ENCODE peak calls at places on chromosome X, in five cellular contexts. One of them, this sample, is unnamed.

GRCh38 chrX:24676403-24677024 is 17.2 kb upstream of the POLA1 start:
- DNase-seq in CD4-positive, CD25-positive, alpha-beta regulatory T cell: no peak
- DNase-seq in activated naive CD8-positive, alpha-beta T cell treated with anti-CD3 and anti-CD28 coated beads, Interleukin-2, amount 50 U/mL, for 24 hours: no peak
- DNase-seq in activated CD4-positive, alpha-beta T cell treated with anti-CD3 and anti-CD28 coated beads, Interleukin-2, amount 50 U/mL, for 1 hour: peak
- DNase-seq in stimulated activated CD4-positive, alpha-beta T cell treated with anti-CD3 and anti-CD28 coated beads, Interleukin-12 subunit alpha, Interleukin-12 subunit beta, amount 100 ng/mL, for 4 hours: no peak
- DNase-seq in this sample: no peak

GRCh38 chrX:41789374-41789773 is 65.4 kb downstream of the GPR82 start:
- DNase-seq in CD4-positive, CD25-positive, alpha-beta regulatory T cell: no peak
- DNase-seq in activated naive CD8-positive, alpha-beta T cell treated with anti-CD3 and anti-CD28 coated beads, Interleukin-2, amount 50 U/mL, for 24 hours: no peak
- DNase-seq in activated CD4-positive, alpha-beta T cell treated with anti-CD3 and anti-CD28 coated beads, Interleukin-2, amount 50 U/mL, for 1 hour: no peak
- DNase-seq in stimulated activated CD4-positive, alpha-beta T cell treated with anti-CD3 and anti-CD28 coated beads, Interleukin-12 subunit alpha, Interleukin-12 subunit beta, amount 100 ng/mL, for 4 hours: no peak
- DNase-seq in this sample: no peak

GRCh38 chrX:40172169-40172979 is 74.6 kb upstream of the BCOR start:
- DNase-seq in CD4-positive, CD25-positive, alpha-beta regulatory T cell: no peak
- DNase-seq in activated naive CD8-positive, alpha-beta T cell treated with anti-CD3 and anti-CD28 coated beads, Interleukin-2, amount 50 U/mL, for 24 hours: peak
- DNase-seq in activated CD4-positive, alpha-beta T cell treated with anti-CD3 and anti-CD28 coated beads, Interleukin-2, amount 50 U/mL, for 1 hour: no peak
- DNase-seq in stimulated activated CD4-positive, alpha-beta T cell treated with anti-CD3 and anti-CD28 coated beads, Interleukin-12 subunit alpha, Interleukin-12 subunit beta, amount 100 ng/mL, for 4 hours: no peak
- DNase-seq in this sample: no peak

GRCh38 chrX:155865193-155865592 is 16.0 kb upstream of the VAMP7 start:
- DNase-seq in CD4-positive, CD25-positive, alpha-beta regulatory T cell: no peak
- DNase-seq in activated naive CD8-positive, alpha-beta T cell treated with anti-CD3 and anti-CD28 coated beads, Interleukin-2, amount 50 U/mL, for 24 hours: no peak
- DNase-seq in activated CD4-positive, alpha-beta T cell treated with anti-CD3 and anti-CD28 coated beads, Interleukin-2, amount 50 U/mL, for 1 hour: no peak
- DNase-seq in stimulated activated CD4-positive, alpha-beta T cell treated with anti-CD3 and anti-CD28 coated beads, Interleukin-12 subunit alpha, Interleukin-12 subunit beta, amount 100 ng/mL, for 4 hours: no peak
- DNase-seq in this sample: no peak

GRCh38 chrX:100731441-100732281 is at the start of gene SYTL4:
- DNase-seq in CD4-positive, CD25-positive, alpha-beta regulatory T cell: no peak
- DNase-seq in activated naive CD8-positive, alpha-beta T cell treated with anti-CD3 and anti-CD28 coated beads, Interleukin-2, amount 50 U/mL, for 24 hours: no peak
- DNase-seq in activated CD4-positive, alpha-beta T cell treated with anti-CD3 and anti-CD28 coated beads, Interleukin-2, amount 50 U/mL, for 1 hour: no peak
- DNase-seq in stimulated activated CD4-positive, alpha-beta T cell treated with anti-CD3 and anti-CD28 coated beads, Interleukin-12 subunit alpha, Interleukin-12 subunit beta, amount 100 ng/mL, for 4 hours: no peak
- DNase-seq in this sample: no peak

GRCh38 chrX:78650906-78651437 is 8.2 kb downstream of the RTL3 start:
- DNase-seq in CD4-positive, CD25-positive, alpha-beta regulatory T cell: no peak
- DNase-seq in activated naive CD8-positive, alpha-beta T cell treated with anti-CD3 and anti-CD28 coated beads, Interleukin-2, amount 50 U/mL, for 24 hours: no peak
- DNase-seq in activated CD4-positive, alpha-beta T cell treated with anti-CD3 and anti-CD28 coated beads, Interleukin-2, amount 50 U/mL, for 1 hour: no peak
- DNase-seq in stimulated activated CD4-positive, alpha-beta T cell treated with anti-CD3 and anti-CD28 coated beads, Interleukin-12 subunit alpha, Interleukin-12 subunit beta, amount 100 ng/mL, for 4 hours: no peak
- DNase-seq in this sample: no peak

GRCh38 chrX:15418707-15419181 is 34.5 kb upstream of the VEGFD start:
- DNase-seq in CD4-positive, CD25-positive, alpha-beta regulatory T cell: no peak
- DNase-seq in activated naive CD8-positive, alpha-beta T cell treated with anti-CD3 and anti-CD28 coated beads, Interleukin-2, amount 50 U/mL, for 24 hours: no peak
- DNase-seq in activated CD4-positive, alpha-beta T cell treated with anti-CD3 and anti-CD28 coated beads, Interleukin-2, amount 50 U/mL, for 1 hour: no peak
- DNase-seq in stimulated activated CD4-positive, alpha-beta T cell treated with anti-CD3 and anti-CD28 coated beads, Interleukin-12 subunit alpha, Interleukin-12 subunit beta, amount 100 ng/mL, for 4 hours: no peak
- DNase-seq in this sample: no peak

GRCh38 chrX:45232139-45232538 is 31.5 kb upstream of the DIPK2B start:
- DNase-seq in CD4-positive, CD25-positive, alpha-beta regulatory T cell: no peak
- DNase-seq in activated naive CD8-positive, alpha-beta T cell treated with anti-CD3 and anti-CD28 coated beads, Interleukin-2, amount 50 U/mL, for 24 hours: no peak
- DNase-seq in activated CD4-positive, alpha-beta T cell treated with anti-CD3 and anti-CD28 coated beads, Interleukin-2, amount 50 U/mL, for 1 hour: peak
- DNase-seq in stimulated activated CD4-positive, alpha-beta T cell treated with anti-CD3 and anti-CD28 coated beads, Interleukin-12 subunit alpha, Interleukin-12 subunit beta, amount 100 ng/mL, for 4 hours: no peak
- DNase-seq in this sample: peak

GRCh38 chrX:14676431-14676830 is 147.1 kb downstream of the GLRA2 start:
- DNase-seq in CD4-positive, CD25-positive, alpha-beta regulatory T cell: no peak
- DNase-seq in activated naive CD8-positive, alpha-beta T cell treated with anti-CD3 and anti-CD28 coated beads, Interleukin-2, amount 50 U/mL, for 24 hours: no peak
- DNase-seq in activated CD4-positive, alpha-beta T cell treated with anti-CD3 and anti-CD28 coated beads, Interleukin-2, amount 50 U/mL, for 1 hour: no peak
- DNase-seq in stimulated activated CD4-positive, alpha-beta T cell treated with anti-CD3 and anti-CD28 coated beads, Interleukin-12 subunit alpha, Interleukin-12 subunit beta, amount 100 ng/mL, for 4 hours: no peak
- DNase-seq in this sample: no peak

GRCh38 chrX:93791304-93791703 is 117.3 kb downstream of the FAM133A start:
- DNase-seq in CD4-positive, CD25-positive, alpha-beta regulatory T cell: no peak
- DNase-seq in activated naive CD8-positive, alpha-beta T cell treated with anti-CD3 and anti-CD28 coated beads, Interleukin-2, amount 50 U/mL, for 24 hours: no peak
- DNase-seq in activated CD4-positive, alpha-beta T cell treated with anti-CD3 and anti-CD28 coated beads, Interleukin-2, amount 50 U/mL, for 1 hour: no peak
- DNase-seq in stimulated activated CD4-positive, alpha-beta T cell treated with anti-CD3 and anti-CD28 coated beads, Interleukin-12 subunit alpha, Interleukin-12 subunit beta, amount 100 ng/mL, for 4 hours: no peak
- DNase-seq in this sample: no peak

GRCh38 chrX:120653000-120653399 is 23.1 kb upstream of the C1GALT1C1 start:
- DNase-seq in CD4-positive, CD25-positive, alpha-beta regulatory T cell: no peak
- DNase-seq in activated naive CD8-positive, alpha-beta T cell treated with anti-CD3 and anti-CD28 coated beads, Interleukin-2, amount 50 U/mL, for 24 hours: no peak
- DNase-seq in activated CD4-positive, alpha-beta T cell treated with anti-CD3 and anti-CD28 coated beads, Interleukin-2, amount 50 U/mL, for 1 hour: no peak
- DNase-seq in stimulated activated CD4-positive, alpha-beta T cell treated with anti-CD3 and anti-CD28 coated beads, Interleukin-12 subunit alpha, Interleukin-12 subunit beta, amount 100 ng/mL, for 4 hours: no peak
- DNase-seq in this sample: no peak

GRCh38 chrX:5051831-5052491 is 1176.7 kb downstream of the NLGN4X start:
- DNase-seq in CD4-positive, CD25-positive, alpha-beta regulatory T cell: no peak
- DNase-seq in activated naive CD8-positive, alpha-beta T cell treated with anti-CD3 and anti-CD28 coated beads, Interleukin-2, amount 50 U/mL, for 24 hours: no peak
- DNase-seq in activated CD4-positive, alpha-beta T cell treated with anti-CD3 and anti-CD28 coated beads, Interleukin-2, amount 50 U/mL, for 1 hour: no peak
- DNase-seq in stimulated activated CD4-positive, alpha-beta T cell treated with anti-CD3 and anti-CD28 coated beads, Interleukin-12 subunit alpha, Interleukin-12 subunit beta, amount 100 ng/mL, for 4 hours: no peak
- DNase-seq in this sample: no peak

GRCh38 chrX:56733459-56734046 is 4.5 kb downstream of the NBDY start:
- DNase-seq in CD4-positive, CD25-positive, alpha-beta regulatory T cell: peak
- DNase-seq in activated naive CD8-positive, alpha-beta T cell treated with anti-CD3 and anti-CD28 coated beads, Interleukin-2, amount 50 U/mL, for 24 hours: peak
- DNase-seq in activated CD4-positive, alpha-beta T cell treated with anti-CD3 and anti-CD28 coated beads, Interleukin-2, amount 50 U/mL, for 1 hour: peak
- DNase-seq in stimulated activated CD4-positive, alpha-beta T cell treated with anti-CD3 and anti-CD28 coated beads, Interleukin-12 subunit alpha, Interleukin-12 subunit beta, amount 100 ng/mL, for 4 hours: peak
- DNase-seq in this sample: peak

GRCh38 chrX:23616361-23616760 is 50.9 kb upstream of the PRDX4 start:
- DNase-seq in CD4-positive, CD25-positive, alpha-beta regulatory T cell: no peak
- DNase-seq in activated naive CD8-positive, alpha-beta T cell treated with anti-CD3 and anti-CD28 coated beads, Interleukin-2, amount 50 U/mL, for 24 hours: no peak
- DNase-seq in activated CD4-positive, alpha-beta T cell treated with anti-CD3 and anti-CD28 coated beads, Interleukin-2, amount 50 U/mL, for 1 hour: no peak
- DNase-seq in stimulated activated CD4-positive, alpha-beta T cell treated with anti-CD3 and anti-CD28 coated beads, Interleukin-12 subunit alpha, Interleukin-12 subunit beta, amount 100 ng/mL, for 4 hours: no peak
- DNase-seq in this sample: no peak

GRCh38 chrX:48890296-48890925 is 7.2 kb downstream of the TIMM17B start:
- DNase-seq in CD4-positive, CD25-positive, alpha-beta regulatory T cell: no peak
- DNase-seq in activated naive CD8-positive, alpha-beta T cell treated with anti-CD3 and anti-CD28 coated beads, Interleukin-2, amount 50 U/mL, for 24 hours: peak
- DNase-seq in activated CD4-positive, alpha-beta T cell treated with anti-CD3 and anti-CD28 coated beads, Interleukin-2, amount 50 U/mL, for 1 hour: no peak
- DNase-seq in stimulated activated CD4-positive, alpha-beta T cell treated with anti-CD3 and anti-CD28 coated beads, Interleukin-12 subunit alpha, Interleukin-12 subunit beta, amount 100 ng/mL, for 4 hours: no peak
- DNase-seq in this sample: no peak

GRCh38 chrX:53280316-53280702 is 1.1 kb downstream of the IQSEC2 start:
- DNase-seq in CD4-positive, CD25-positive, alpha-beta regulatory T cell: no peak
- DNase-seq in activated naive CD8-positive, alpha-beta T cell treated with anti-CD3 and anti-CD28 coated beads, Interleukin-2, amount 50 U/mL, for 24 hours: no peak
- DNase-seq in activated CD4-positive, alpha-beta T cell treated with anti-CD3 and anti-CD28 coated beads, Interleukin-2, amount 50 U/mL, for 1 hour: no peak
- DNase-seq in stimulated activated CD4-positive, alpha-beta T cell treated with anti-CD3 and anti-CD28 coated beads, Interleukin-12 subunit alpha, Interleukin-12 subunit beta, amount 100 ng/mL, for 4 hours: no peak
- DNase-seq in this sample: no peak

GRCh38 chrX:65601530-65602281 is 65.7 kb upstream of the MSN start:
- DNase-seq in CD4-positive, CD25-positive, alpha-beta regulatory T cell: no peak
- DNase-seq in activated naive CD8-positive, alpha-beta T cell treated with anti-CD3 and anti-CD28 coated beads, Interleukin-2, amount 50 U/mL, for 24 hours: peak
- DNase-seq in activated CD4-positive, alpha-beta T cell treated with anti-CD3 and anti-CD28 coated beads, Interleukin-2, amount 50 U/mL, for 1 hour: peak
- DNase-seq in stimulated activated CD4-positive, alpha-beta T cell treated with anti-CD3 and anti-CD28 coated beads, Interleukin-12 subunit alpha, Interleukin-12 subunit beta, amount 100 ng/mL, for 4 hours: no peak
- DNase-seq in this sample: no peak

GRCh38 chrX:119602701-119603255 is 3.4 kb downstream of the NKRF start:
- DNase-seq in CD4-positive, CD25-positive, alpha-beta regulatory T cell: no peak
- DNase-seq in activated naive CD8-positive, alpha-beta T cell treated with anti-CD3 and anti-CD28 coated beads, Interleukin-2, amount 50 U/mL, for 24 hours: no peak
- DNase-seq in activated CD4-positive, alpha-beta T cell treated with anti-CD3 and anti-CD28 coated beads, Interleukin-2, amount 50 U/mL, for 1 hour: no peak
- DNase-seq in stimulated activated CD4-positive, alpha-beta T cell treated with anti-CD3 and anti-CD28 coated beads, Interleukin-12 subunit alpha, Interleukin-12 subunit beta, amount 100 ng/mL, for 4 hours: no peak
- DNase-seq in this sample: no peak

GRCh38 chrX:41921492-41922124 is 1.7 kb downstream of the CASK start:
- DNase-seq in CD4-positive, CD25-positive, alpha-beta regulatory T cell: no peak
- DNase-seq in activated naive CD8-positive, alpha-beta T cell treated with anti-CD3 and anti-CD28 coated beads, Interleukin-2, amount 50 U/mL, for 24 hours: no peak
- DNase-seq in activated CD4-positive, alpha-beta T cell treated with anti-CD3 and anti-CD28 coated beads, Interleukin-2, amount 50 U/mL, for 1 hour: no peak
- DNase-seq in stimulated activated CD4-positive, alpha-beta T cell treated with anti-CD3 and anti-CD28 coated beads, Interleukin-12 subunit alpha, Interleukin-12 subunit beta, amount 100 ng/mL, for 4 hours: no peak
- DNase-seq in this sample: no peak

GRCh38 chrX:8981742-8982141 is 52.2 kb downstream of the FAM9B start:
- DNase-seq in CD4-positive, CD25-positive, alpha-beta regulatory T cell: no peak
- DNase-seq in activated naive CD8-positive, alpha-beta T cell treated with anti-CD3 and anti-CD28 coated beads, Interleukin-2, amount 50 U/mL, for 24 hours: no peak
- DNase-seq in activated CD4-positive, alpha-beta T cell treated with anti-CD3 and anti-CD28 coated beads, Interleukin-2, amount 50 U/mL, for 1 hour: no peak
- DNase-seq in stimulated activated CD4-positive, alpha-beta T cell treated with anti-CD3 and anti-CD28 coated beads, Interleukin-12 subunit alpha, Interleukin-12 subunit beta, amount 100 ng/mL, for 4 hours: no peak
- DNase-seq in this sample: no peak

GRCh38 chrX:109487640-109488039 is 5.8 kb upstream of the GUCY2F start:
- DNase-seq in CD4-positive, CD25-positive, alpha-beta regulatory T cell: no peak
- DNase-seq in activated naive CD8-positive, alpha-beta T cell treated with anti-CD3 and anti-CD28 coated beads, Interleukin-2, amount 50 U/mL, for 24 hours: no peak
- DNase-seq in activated CD4-positive, alpha-beta T cell treated with anti-CD3 and anti-CD28 coated beads, Interleukin-2, amount 50 U/mL, for 1 hour: no peak
- DNase-seq in stimulated activated CD4-positive, alpha-beta T cell treated with anti-CD3 and anti-CD28 coated beads, Interleukin-12 subunit alpha, Interleukin-12 subunit beta, amount 100 ng/mL, for 4 hours: no peak
- DNase-seq in this sample: peak

GRCh38 chrX:31038585-31039326 is 33.1 kb downstream of the FTHL17 start:
- DNase-seq in CD4-positive, CD25-positive, alpha-beta regulatory T cell: no peak
- DNase-seq in activated naive CD8-positive, alpha-beta T cell treated with anti-CD3 and anti-CD28 coated beads, Interleukin-2, amount 50 U/mL, for 24 hours: peak
- DNase-seq in activated CD4-positive, alpha-beta T cell treated with anti-CD3 and anti-CD28 coated beads, Interleukin-2, amount 50 U/mL, for 1 hour: no peak
- DNase-seq in stimulated activated CD4-positive, alpha-beta T cell treated with anti-CD3 and anti-CD28 coated beads, Interleukin-12 subunit alpha, Interleukin-12 subunit beta, amount 100 ng/mL, for 4 hours: no peak
- DNase-seq in this sample: peak

GRCh38 chrX:2705036-2705435 is 13.9 kb downstream of the CD99 start:
- DNase-seq in CD4-positive, CD25-positive, alpha-beta regulatory T cell: no peak
- DNase-seq in activated naive CD8-positive, alpha-beta T cell treated with anti-CD3 and anti-CD28 coated beads, Interleukin-2, amount 50 U/mL, for 24 hours: no peak
- DNase-seq in activated CD4-positive, alpha-beta T cell treated with anti-CD3 and anti-CD28 coated beads, Interleukin-2, amount 50 U/mL, for 1 hour: no peak
- DNase-seq in stimulated activated CD4-positive, alpha-beta T cell treated with anti-CD3 and anti-CD28 coated beads, Interleukin-12 subunit alpha, Interleukin-12 subunit beta, amount 100 ng/mL, for 4 hours: no peak
- DNase-seq in this sample: no peak

GRCh38 chrX:73562458-73562857 is 539 bp upstream of the CHIC1 start:
- DNase-seq in CD4-positive, CD25-positive, alpha-beta regulatory T cell: no peak
- DNase-seq in activated naive CD8-positive, alpha-beta T cell treated with anti-CD3 and anti-CD28 coated beads, Interleukin-2, amount 50 U/mL, for 24 hours: no peak
- DNase-seq in activated CD4-positive, alpha-beta T cell treated with anti-CD3 and anti-CD28 coated beads, Interleukin-2, amount 50 U/mL, for 1 hour: no peak
- DNase-seq in stimulated activated CD4-positive, alpha-beta T cell treated with anti-CD3 and anti-CD28 coated beads, Interleukin-12 subunit alpha, Interleukin-12 subunit beta, amount 100 ng/mL, for 4 hours: no peak
- DNase-seq in this sample: no peak

GRCh38 chrX:70254063-70254400 is 6.0 kb downstream of the P2RY4 start:
- DNase-seq in CD4-positive, CD25-positive, alpha-beta regulatory T cell: no peak
- DNase-seq in activated naive CD8-positive, alpha-beta T cell treated with anti-CD3 and anti-CD28 coated beads, Interleukin-2, amount 50 U/mL, for 24 hours: no peak
- DNase-seq in activated CD4-positive, alpha-beta T cell treated with anti-CD3 and anti-CD28 coated beads, Interleukin-2, amount 50 U/mL, for 1 hour: no peak
- DNase-seq in stimulated activated CD4-positive, alpha-beta T cell treated with anti-CD3 and anti-CD28 coated beads, Interleukin-12 subunit alpha, Interleukin-12 subunit beta, amount 100 ng/mL, for 4 hours: no peak
- DNase-seq in this sample: no peak

GRCh38 chrX:102950908-102951866 is 14.1 kb downstream of the RAB40AL start:
- DNase-seq in CD4-positive, CD25-positive, alpha-beta regulatory T cell: peak
- DNase-seq in activated naive CD8-positive, alpha-beta T cell treated with anti-CD3 and anti-CD28 coated beads, Interleukin-2, amount 50 U/mL, for 24 hours: peak
- DNase-seq in activated CD4-positive, alpha-beta T cell treated with anti-CD3 and anti-CD28 coated beads, Interleukin-2, amount 50 U/mL, for 1 hour: peak
- DNase-seq in stimulated activated CD4-positive, alpha-beta T cell treated with anti-CD3 and anti-CD28 coated beads, Interleukin-12 subunit alpha, Interleukin-12 subunit beta, amount 100 ng/mL, for 4 hours: peak
- DNase-seq in this sample: peak

GRCh38 chrX:107549504-107549903 is 78.8 kb upstream of the PRPS1 start:
- DNase-seq in CD4-positive, CD25-positive, alpha-beta regulatory T cell: no peak
- DNase-seq in activated naive CD8-positive, alpha-beta T cell treated with anti-CD3 and anti-CD28 coated beads, Interleukin-2, amount 50 U/mL, for 24 hours: no peak
- DNase-seq in activated CD4-positive, alpha-beta T cell treated with anti-CD3 and anti-CD28 coated beads, Interleukin-2, amount 50 U/mL, for 1 hour: peak
- DNase-seq in stimulated activated CD4-positive, alpha-beta T cell treated with anti-CD3 and anti-CD28 coated beads, Interleukin-12 subunit alpha, Interleukin-12 subunit beta, amount 100 ng/mL, for 4 hours: no peak
- DNase-seq in this sample: no peak

GRCh38 chrX:19332983-19333382 is 10.7 kb upstream of the PDHA1 start:
- DNase-seq in CD4-positive, CD25-positive, alpha-beta regulatory T cell: no peak
- DNase-seq in activated naive CD8-positive, alpha-beta T cell treated with anti-CD3 and anti-CD28 coated beads, Interleukin-2, amount 50 U/mL, for 24 hours: no peak
- DNase-seq in activated CD4-positive, alpha-beta T cell treated with anti-CD3 and anti-CD28 coated beads, Interleukin-2, amount 50 U/mL, for 1 hour: no peak
- DNase-seq in stimulated activated CD4-positive, alpha-beta T cell treated with anti-CD3 and anti-CD28 coated beads, Interleukin-12 subunit alpha, Interleukin-12 subunit beta, amount 100 ng/mL, for 4 hours: no peak
- DNase-seq in this sample: no peak

GRCh38 chrX:48616575-48616974 is 19.3 kb downstream of the WDR13 start:
- DNase-seq in CD4-positive, CD25-positive, alpha-beta regulatory T cell: no peak
- DNase-seq in activated naive CD8-positive, alpha-beta T cell treated with anti-CD3 and anti-CD28 coated beads, Interleukin-2, amount 50 U/mL, for 24 hours: no peak
- DNase-seq in activated CD4-positive, alpha-beta T cell treated with anti-CD3 and anti-CD28 coated beads, Interleukin-2, amount 50 U/mL, for 1 hour: no peak
- DNase-seq in stimulated activated CD4-positive, alpha-beta T cell treated with anti-CD3 and anti-CD28 coated beads, Interleukin-12 subunit alpha, Interleukin-12 subunit beta, amount 100 ng/mL, for 4 hours: no peak
- DNase-seq in this sample: no peak

GRCh38 chrX:10648608-10649007 is 28.2 kb upstream of the MID1 start:
- DNase-seq in CD4-positive, CD25-positive, alpha-beta regulatory T cell: no peak
- DNase-seq in activated naive CD8-positive, alpha-beta T cell treated with anti-CD3 and anti-CD28 coated beads, Interleukin-2, amount 50 U/mL, for 24 hours: no peak
- DNase-seq in activated CD4-positive, alpha-beta T cell treated with anti-CD3 and anti-CD28 coated beads, Interleukin-2, amount 50 U/mL, for 1 hour: no peak
- DNase-seq in stimulated activated CD4-positive, alpha-beta T cell treated with anti-CD3 and anti-CD28 coated beads, Interleukin-12 subunit alpha, Interleukin-12 subunit beta, amount 100 ng/mL, for 4 hours: no peak
- DNase-seq in this sample: no peak

GRCh38 chrX:19554786-19555185 is 39.5 kb upstream of the MAP3K15 start:
- DNase-seq in CD4-positive, CD25-positive, alpha-beta regulatory T cell: no peak
- DNase-seq in activated naive CD8-positive, alpha-beta T cell treated with anti-CD3 and anti-CD28 coated beads, Interleukin-2, amount 50 U/mL, for 24 hours: peak
- DNase-seq in activated CD4-positive, alpha-beta T cell treated with anti-CD3 and anti-CD28 coated beads, Interleukin-2, amount 50 U/mL, for 1 hour: no peak
- DNase-seq in stimulated activated CD4-positive, alpha-beta T cell treated with anti-CD3 and anti-CD28 coated beads, Interleukin-12 subunit alpha, Interleukin-12 subunit beta, amount 100 ng/mL, for 4 hours: peak
- DNase-seq in this sample: no peak

GRCh38 chrX:107629533-107629909 is 1.2 kb downstream of the PRPS1 start:
- DNase-seq in CD4-positive, CD25-positive, alpha-beta regulatory T cell: no peak
- DNase-seq in activated naive CD8-positive, alpha-beta T cell treated with anti-CD3 and anti-CD28 coated beads, Interleukin-2, amount 50 U/mL, for 24 hours: no peak
- DNase-seq in activated CD4-positive, alpha-beta T cell treated with anti-CD3 and anti-CD28 coated beads, Interleukin-2, amount 50 U/mL, for 1 hour: no peak
- DNase-seq in stimulated activated CD4-positive, alpha-beta T cell treated with anti-CD3 and anti-CD28 coated beads, Interleukin-12 subunit alpha, Interleukin-12 subunit beta, amount 100 ng/mL, for 4 hours: no peak
- DNase-seq in this sample: no peak

GRCh38 chrX:10071451-10072163 is 85.2 kb upstream of the CLCN4 start:
- DNase-seq in CD4-positive, CD25-positive, alpha-beta regulatory T cell: no peak
- DNase-seq in activated naive CD8-positive, alpha-beta T cell treated with anti-CD3 and anti-CD28 coated beads, Interleukin-2, amount 50 U/mL, for 24 hours: no peak
- DNase-seq in activated CD4-positive, alpha-beta T cell treated with anti-CD3 and anti-CD28 coated beads, Interleukin-2, amount 50 U/mL, for 1 hour: no peak
- DNase-seq in stimulated activated CD4-positive, alpha-beta T cell treated with anti-CD3 and anti-CD28 coated beads, Interleukin-12 subunit alpha, Interleukin-12 subunit beta, amount 100 ng/mL, for 4 hours: no peak
- DNase-seq in this sample: no peak

GRCh38 chrX:140526138-140526537 is 21.3 kb upstream of the SOX3 start:
- DNase-seq in CD4-positive, CD25-positive, alpha-beta regulatory T cell: no peak
- DNase-seq in activated naive CD8-positive, alpha-beta T cell treated with anti-CD3 and anti-CD28 coated beads, Interleukin-2, amount 50 U/mL, for 24 hours: no peak
- DNase-seq in activated CD4-positive, alpha-beta T cell treated with anti-CD3 and anti-CD28 coated beads, Interleukin-2, amount 50 U/mL, for 1 hour: no peak
- DNase-seq in stimulated activated CD4-positive, alpha-beta T cell treated with anti-CD3 and anti-CD28 coated beads, Interleukin-12 subunit alpha, Interleukin-12 subunit beta, amount 100 ng/mL, for 4 hours: no peak
- DNase-seq in this sample: no peak